ENCODE peak calls at places on chromosomes 5 and 9, in six cellular contexts. One of them, this sample, is unnamed.

GRCh38 chr5:180353226-180353962 is at the start of gene GFPT2:
- DNase-seq in GM04503: no peak
- DNase-seq in aorta: peak; percentile 94
- DNase-seq in iPS-NIHi11: peak; percentile 100
- DNase-seq in H7: peak; percentile 100
- DNase-seq in neuronal stem cell: peak; percentile 87
- DNase-seq in this sample: peak; percentile 88

GRCh38 chr9:73180373-73180772 is 28.7 kb downstream of the ANXA1 start:
- DNase-seq in iPS-NIHi11: no peak
- DNase-seq in neuronal stem cell: no peak
- DNase-seq in H7: no peak
- DNase-seq in GM04503: peak; percentile 42
- DNase-seq in aorta: no peak
- DNase-seq in this sample: no peak

GRCh38 chr5:134247411-134247810 is 21.5 kb upstream of the PPP2CA start:
- DNase-seq in GM04503: peak; percentile 65
- DNase-seq in neuronal stem cell: no peak
- DNase-seq in H7: no peak
- DNase-seq in aorta: no peak
- DNase-seq in iPS-NIHi11: no peak
- DNase-seq in this sample: no peak

GRCh38 chr9:76394896-76395244 is 644 bp upstream of the RFK start:
- DNase-seq in GM04503: no peak
- DNase-seq in H7: peak; percentile 58
- DNase-seq in iPS-NIHi11: peak; percentile 53
- DNase-seq in neuronal stem cell: no peak
- DNase-seq in aorta: peak; percentile 80
- DNase-seq in this sample: peak; percentile 44

GRCh38 chr9:673966-674526 is 167.5 kb upstream of the DMRT1 start:
- DNase-seq in H7: peak; percentile 52
- DNase-seq in GM04503: no peak
- DNase-seq in aorta: no peak
- DNase-seq in iPS-NIHi11: peak; percentile 57
- DNase-seq in neuronal stem cell: peak; percentile 35
- DNase-seq in this sample: no peak

GRCh38 chr5:134577022-134577795 is 51.7 kb downstream of the JADE2 start:
- DNase-seq in iPS-NIHi11: peak; percentile 46
- DNase-seq in GM04503: peak; percentile 39
- DNase-seq in H7: peak; percentile 57
- DNase-seq in neuronal stem cell: no peak
- DNase-seq in aorta: no peak
- DNase-seq in this sample: no peak

GRCh38 chr9:3549243-3549642 is 23.4 kb upstream of the RFX3 start:
- DNase-seq in iPS-NIHi11: no peak
- DNase-seq in neuronal stem cell: no peak
- DNase-seq in H7: no peak
- DNase-seq in GM04503: no peak
- DNase-seq in aorta: no peak
- DNase-seq in this sample: no peak

GRCh38 chr5:104177651-104178050 is 615.1 kb upstream of the NUDT12 start:
- DNase-seq in aorta: no peak
- DNase-seq in H7: no peak
- DNase-seq in GM04503: no peak
- DNase-seq in neuronal stem cell: no peak
- DNase-seq in iPS-NIHi11: no peak
- DNase-seq in this sample: no peak

GRCh38 chr5:85049020-85049419 is 664.3 kb upstream of the EDIL3 start:
- DNase-seq in H7: peak; percentile 1
- DNase-seq in neuronal stem cell: peak; percentile 9
- DNase-seq in aorta: no peak
- DNase-seq in GM04503: no peak
- DNase-seq in iPS-NIHi11: peak; percentile 19
- DNase-seq in this sample: peak; percentile 3

GRCh38 chr9:81902191-81902590 is 26.0 kb upstream of the SPATA31D4 start:
- DNase-seq in H7: no peak
- DNase-seq in aorta: no peak
- DNase-seq in neuronal stem cell: no peak
- DNase-seq in iPS-NIHi11: no peak
- DNase-seq in GM04503: no peak
- DNase-seq in this sample: no peak

GRCh38 chr9:97666907-97667686 is 30.0 kb downstream of the XPA start:
- DNase-seq in H7: no peak
- DNase-seq in aorta: no peak
- DNase-seq in GM04503: no peak
- DNase-seq in iPS-NIHi11: no peak
- DNase-seq in neuronal stem cell: no peak
- DNase-seq in this sample: no peak

GRCh38 chr5:65102826-65103673 is 334.3 kb downstream of the CWC27 start:
- DNase-seq in iPS-NIHi11: peak; percentile 68
- DNase-seq in GM04503: no peak
- DNase-seq in neuronal stem cell: no peak
- DNase-seq in H7: peak; percentile 72
- DNase-seq in aorta: peak; percentile 88
- DNase-seq in this sample: no peak

GRCh38 chr5:73327908-73328455 is 120.6 kb downstream of the FOXD1 start:
- DNase-seq in GM04503: no peak
- DNase-seq in aorta: no peak
- DNase-seq in neuronal stem cell: no peak
- DNase-seq in iPS-NIHi11: no peak
- DNase-seq in H7: no peak
- DNase-seq in this sample: no peak

GRCh38 chr9:126301985-126302603 is 24.5 kb upstream of the MVB12B start:
- DNase-seq in aorta: no peak
- DNase-seq in iPS-NIHi11: peak; percentile 82
- DNase-seq in H7: peak; percentile 85
- DNase-seq in neuronal stem cell: peak; percentile 44
- DNase-seq in GM04503: peak; percentile 18
- DNase-seq in this sample: peak; percentile 53

GRCh38 chr5:194603-195209 is 3.4 kb downstream of the LRRC14B start:
- DNase-seq in GM04503: no peak
- DNase-seq in neuronal stem cell: no peak
- DNase-seq in iPS-NIHi11: no peak
- DNase-seq in H7: no peak
- DNase-seq in aorta: peak; percentile 74
- DNase-seq in this sample: no peak

This sample was measured in nephron progenitor cell.